ENCODE peak calls at places on chromosomes 5 and 9, in seven cellular contexts. K is cardiac fibroblast; F is A549; N is psoas muscle; Z is adrenal gland; D is tibial artery; A is CD4-positive, alpha-beta T cell. L is an unnamed sample.

GRCh38 chr9:99023831-99024230 is 80.1 kb downstream of the COL15A1 start:
- DNase-seq in F (no peak), Z (peak), N (peak), D (peak), K (peak), A (no peak), L (no peak)

GRCh38 chr9:98097836-98098235 is 21.2 kb downstream of the TRIM14 start:
- DNase-seq in Z (peak), F (no peak), D (no peak), K (no peak), A (peak), N (no peak), L (no peak)

GRCh38 chr5:32520326-32520725 is 65.0 kb upstream of the SUB1 start:
- DNase-seq in K (peak), A (no peak), F (no peak), D (no peak), Z (no peak), N (no peak), L (no peak)

GRCh38 chr5:134507495-134507894 is 18.0 kb upstream of the JADE2 start:
- DNase-seq in D (no peak), Z (no peak), N (no peak), A (no peak), K (no peak), F (no peak), L (no peak)

GRCh38 chr9:133772581-133772980 is 34.4 kb upstream of the SARDH start:
- DNase-seq in N (no peak), F (no peak), A (no peak), Z (peak), K (no peak), D (peak), L (no peak)

GRCh38 chr5:53426517-53426839 is 54.0 kb upstream of the FST start:
- DNase-seq in D (no peak), K (no peak), A (no peak), N (no peak), Z (no peak), F (no peak), L (no peak)

GRCh38 chr5:104189031-104189430 is 626.4 kb upstream of the NUDT12 start:
- DNase-seq in F (no peak), K (peak), D (no peak), Z (no peak), N (no peak), A (no peak), L (no peak)

GRCh38 chr5:88401671-88402070 is 133.0 kb upstream of the TMEM161B start:
- DNase-seq in A (no peak), D (no peak), N (no peak), F (no peak), K (no peak), Z (no peak), L (no peak)

GRCh38 chr9:135029434-135029833 is 58.0 kb upstream of the OLFM1 start:
- DNase-seq in N (peak), A (no peak), D (no peak), K (no peak), F (no peak), Z (no peak), L (no peak)

GRCh38 chr9:17614246-17614645 is 35.4 kb downstream of the SH3GL2 start:
- DNase-seq in F (no peak), Z (no peak), K (no peak), D (no peak), A (no peak), N (no peak), L (no peak)

GRCh38 chr9:36987891-36988290 is 46.2 kb downstream of the PAX5 start:
- DNase-seq in A (no peak), N (no peak), F (no peak), D (no peak), K (no peak), Z (no peak), L (no peak)

GRCh38 chr5:153147891-153148623 is 342.4 kb upstream of the GRIA1 start:
- DNase-seq in N (no peak), Z (no peak), A (no peak), K (peak), F (no peak), D (no peak), L (peak)

GRCh38 chr5:131171276-131171815 is 602 bp downstream of the LYRM7 start:
- DNase-seq in D (no peak), F (no peak), K (no peak), N (no peak), Z (no peak), A (no peak), L (no peak)

GRCh38 chr9:36137392-36138004 is 965 bp downstream of the GLIPR2 start:
- DNase-seq in F (no peak), A (no peak), D (no peak), Z (no peak), N (no peak), K (peak), L (no peak)

GRCh38 chr9:26296910-26297309 is 595.7 kb downstream of the CAAP1 start:
- DNase-seq in D (no peak), F (no peak), K (peak), A (no peak), Z (no peak), N (no peak), L (no peak)

GRCh38 chr5:178360926-178361235 is 128.3 kb upstream of the PHYKPL start:
- DNase-seq in Z (no peak), F (no peak), K (no peak), N (no peak), D (no peak), A (no peak), L (no peak)

GRCh38 chr9:20314981-20315380 is 307.3 kb downstream of the MLLT3 start:
- DNase-seq in K (no peak), F (no peak), Z (no peak), N (no peak), A (no peak), D (no peak), L (no peak)

DNA sequence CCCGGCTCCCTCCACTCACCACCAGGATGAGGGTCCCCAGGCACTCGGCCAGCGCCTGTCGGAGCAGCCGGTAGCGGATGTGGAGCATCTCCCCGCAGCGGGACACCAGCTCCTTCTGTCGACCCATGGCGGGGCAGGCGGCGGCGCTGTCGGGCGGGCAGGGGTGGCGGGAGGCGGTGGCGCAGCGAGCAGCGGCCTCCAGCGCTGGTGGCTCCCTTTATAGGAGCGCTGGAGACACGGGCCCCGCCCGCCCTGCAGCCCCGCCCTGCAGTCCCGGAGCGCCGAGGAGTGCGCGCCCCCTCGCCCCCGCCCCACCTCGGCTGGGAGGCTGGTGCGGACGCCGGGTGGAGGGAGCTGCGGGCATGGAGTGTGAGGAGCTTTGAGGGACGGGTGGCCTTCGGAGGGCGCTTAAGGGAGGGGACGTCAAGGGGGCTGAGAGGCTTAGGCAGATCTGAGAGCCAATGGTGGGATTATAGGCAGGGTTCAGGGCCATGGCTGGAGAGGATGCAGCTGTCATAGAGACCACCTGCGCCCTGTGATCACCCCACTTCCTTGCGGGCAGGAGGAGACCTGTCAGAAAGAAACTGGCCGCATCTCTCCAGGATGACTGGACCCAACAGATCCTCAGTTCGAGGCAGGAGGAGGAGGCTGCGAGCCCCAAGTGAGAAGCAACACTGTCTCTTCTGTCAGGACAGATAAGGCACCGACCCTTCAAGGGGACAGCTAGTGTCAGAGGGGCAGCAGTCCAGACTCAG is at the start of gene AQP3:
- DNase-seq in D (peak), K (no peak), Z (peak), F (peak), N (peak), A (peak), L (peak)
- TF ChIP-seq CTCF in D (no peak), K (peak), Z (peak), F (peak), N (peak), A (peak), L (peak)

GRCh38 chr9:77897292-77897691 is 134.3 kb downstream of the GNAQ start:
- DNase-seq in F (no peak), A (no peak), N (no peak), Z (no peak), D (no peak), K (peak), L (no peak)
- TF ChIP-seq CTCF in F (peak), A (no peak), N (peak), Z (peak), D (no peak), K (peak), L (peak)

GRCh38 chr5:174464504-174465165 is 259.7 kb upstream of the MSX2 start:
- DNase-seq in K (no peak), Z (no peak), A (no peak), F (no peak), N (no peak), D (no peak), L (no peak)
- TF ChIP-seq CTCF in K (peak), Z (no peak), A (no peak), F (no peak), N (no peak), D (no peak), L (peak)

DNA sequence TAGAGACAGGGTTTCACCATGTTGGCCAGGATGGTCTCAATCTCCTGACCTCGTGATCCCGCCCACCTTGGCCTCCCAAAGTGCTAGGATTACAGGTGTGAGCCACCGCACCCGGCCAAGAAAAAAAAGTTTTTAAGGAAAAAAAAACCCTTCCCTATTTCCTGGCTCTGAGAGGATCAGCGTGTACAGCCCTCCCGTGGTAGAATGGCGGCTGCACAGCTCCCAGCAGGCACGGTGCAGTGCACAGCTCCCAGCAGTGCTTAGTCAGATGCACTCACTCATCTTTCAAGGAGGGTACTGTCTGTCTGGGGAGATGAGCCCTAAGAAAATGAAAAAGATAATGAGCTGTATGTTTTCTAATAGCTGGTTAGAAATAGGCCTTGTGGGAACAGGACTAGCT is 36.8 kb upstream of the SLC2A8 start:
- DNase-seq in A (no peak), K (peak), N (no peak), F (no peak), Z (no peak), D (no peak), L (no peak)
- TF ChIP-seq CTCF in A (no peak), K (peak), N (peak), F (no peak), Z (no peak), D (peak), L (no peak)

GRCh38 chr9:115764649-115765048 is 388.9 kb upstream of the PAPPA start:
- DNase-seq in D (no peak), F (no peak), K (no peak), Z (no peak), A (no peak), N (no peak), L (no peak)
- TF ChIP-seq CTCF in D (no peak), F (no peak), K (no peak), Z (no peak), A (no peak), N (no peak), L (no peak)

GRCh38 chr9:131854906-131855504 is 115.1 kb upstream of the RAPGEF1 start:
- DNase-seq in K (peak), Z (peak), D (no peak), F (no peak), A (no peak), N (no peak), L (no peak)

GRCh38 chr9:131860430-131860829 is 120.6 kb upstream of the RAPGEF1 start:
- DNase-seq in K (no peak), Z (no peak), A (no peak), N (no peak), F (no peak), D (no peak), L (no peak)

GRCh38 chr9:131854334-131854733 is 114.5 kb upstream of the RAPGEF1 start:
- DNase-seq in D (peak), Z (peak), F (no peak), K (peak), A (no peak), N (no peak), L (no peak)

GRCh38 chr9:131853434-131853833 is 113.6 kb upstream of the RAPGEF1 start:
- DNase-seq in Z (no peak), K (no peak), D (no peak), A (no peak), F (no peak), N (no peak), L (no peak)

GRCh38 chr9:131856105-131856504 is 116.2 kb upstream of the RAPGEF1 start:
- DNase-seq in D (no peak), N (no peak), A (no peak), F (peak), K (no peak), Z (no peak), L (peak)
- TF ChIP-seq CTCF in D (no peak), N (no peak), A (no peak), F (peak), K (no peak), Z (no peak), L (peak)

DNA sequence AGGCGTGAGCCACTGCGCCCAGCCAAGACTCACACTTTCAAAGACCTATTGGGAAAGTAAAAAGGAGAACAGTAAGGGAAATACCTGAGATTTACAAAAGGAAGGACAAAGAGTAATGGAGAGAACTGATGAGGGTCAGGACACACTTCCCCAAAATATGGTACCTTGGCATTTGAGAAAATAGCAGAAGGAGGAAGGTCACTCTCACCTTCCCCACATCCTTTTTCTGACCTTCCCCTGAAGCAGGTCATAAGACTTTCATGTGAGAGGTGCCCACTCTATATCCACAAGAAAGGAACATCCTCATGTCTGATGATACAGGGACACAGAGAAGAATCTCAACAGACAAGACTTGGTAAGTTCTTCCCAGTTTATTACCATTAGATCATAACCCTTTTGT is 272.8 kb downstream of the FBXL17 start:
- DNase-seq in F (no peak), A (no peak), D (no peak), N (no peak), K (no peak), Z (no peak), L (no peak)
- TF ChIP-seq CTCF in F (no peak), A (no peak), D (no peak), N (no peak), K (no peak), Z (no peak), L (no peak)

GRCh38 chr5:5314626-5315025 is 107.9 kb upstream of the ICE1 start:
- DNase-seq in F (no peak), A (no peak), K (no peak), D (no peak), Z (no peak), N (no peak), L (no peak)

GRCh38 chr5:5317976-5318375 is 104.5 kb upstream of the ICE1 start:
- DNase-seq in N (no peak), Z (no peak), A (no peak), F (no peak), K (no peak), D (no peak), L (no peak)

GRCh38 chr5:5314166-5314565 is 108.3 kb upstream of the ICE1 start:
- DNase-seq in D (no peak), F (no peak), K (no peak), Z (no peak), N (no peak), A (no peak), L (no peak)

GRCh38 chr5:5315068-5315835 is 107.2 kb upstream of the ICE1 start:
- DNase-seq in Z (no peak), D (no peak), F (no peak), K (no peak), N (no peak), A (no peak), L (no peak)

GRCh38 chr5:5316333-5316732 is 106.1 kb upstream of the ICE1 start:
- DNase-seq in A (no peak), K (no peak), Z (no peak), N (no peak), D (no peak), F (no peak), L (no peak)
- TF ChIP-seq CTCF in A (no peak), K (no peak), Z (no peak), N (no peak), D (no peak), F (no peak), L (no peak)

GRCh38 chr9:5437254-5438216 is at the start of gene PLGRKT:
- DNase-seq in F (peak), Z (peak), D (peak), K (peak), N (peak), A (peak), L (peak)
- TF ChIP-seq CTCF in F (no peak), Z (peak), D (peak), K (peak), N (peak), A (peak), L (no peak)

DNA sequence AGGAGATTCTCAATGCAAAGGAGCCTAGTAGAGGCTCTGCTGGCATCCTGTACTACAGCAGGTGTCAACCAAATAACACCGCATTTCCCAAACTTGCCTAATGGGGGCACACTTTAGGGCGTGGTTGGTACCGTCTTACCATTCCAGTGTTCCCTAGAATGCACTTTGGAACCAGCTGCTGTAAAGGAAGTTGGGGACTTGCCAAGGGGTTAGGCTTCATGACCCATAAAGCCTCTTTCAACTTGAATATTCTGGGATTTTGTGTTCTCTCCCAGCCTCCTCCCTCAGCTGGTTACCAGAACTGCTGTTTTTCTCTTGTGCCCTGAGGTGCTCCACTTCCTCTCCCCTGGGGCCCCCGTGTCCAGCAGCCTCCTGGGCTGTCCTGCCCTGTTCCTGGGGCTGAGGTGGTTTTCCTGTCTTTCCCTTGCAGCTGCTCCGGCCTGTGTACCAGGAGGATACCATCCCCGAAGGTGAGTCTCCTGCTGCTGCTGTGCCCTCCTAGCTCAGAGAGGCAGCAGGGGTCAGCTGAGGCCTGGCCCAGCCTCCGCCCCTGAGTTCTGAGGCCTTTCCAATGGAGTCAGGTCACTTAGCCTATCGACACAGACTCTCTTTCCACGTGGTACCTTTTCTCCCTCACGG is 44.7 kb downstream of the RGS3 start:
- DNase-seq in D (no peak), F (peak), K (no peak), N (no peak), A (no peak), Z (no peak), L (no peak)
- TF ChIP-seq CTCF in D (no peak), F (peak), K (peak), N (no peak), A (no peak), Z (no peak), L (peak)

L was measured in endothelial cell.